ENCODE peak calls at places on chromosomes 6 and 20, in ten cellular contexts. I, W, D, K, T, U, E, H, N and L are unnamed samples.

GRCh38 chr6:57242505-57242904 is 20.4 kb upstream of the RAB23 start:
- DNase-seq in W (no peak), H (no peak), T (no peak), D (no peak), K (no peak), U (no peak), I (peak; percentile 95), E (no peak), N (no peak), L (no peak)

GRCh38 chr20:237918-238317 is 10.9 kb downstream of the DEFB129 start:
- DNase-seq in W (no peak), E (no peak), T (no peak), D (no peak), I (no peak), U (no peak), N (no peak), K (no peak), H (no peak), L (no peak)

GRCh38 chr6:165594584-165595333 is 68.3 kb downstream of the PDE10A start:
- DNase-seq in T (no peak), K (no peak), N (no peak), W (no peak), U (no peak), D (no peak), I (no peak), H (no peak), E (no peak), L (no peak)

GRCh38 chr20:51750037-51750769 is 18.0 kb downstream of the ATP9A start:
- DNase-seq in K (peak; percentile 89), I (peak; percentile 91), U (peak; percentile 98), E (no peak), T (peak; percentile 55), W (no peak), N (peak; percentile 44), D (peak; percentile 89), H (no peak), L (peak; percentile 80)

GRCh38 chr6:41976794-41977484 is 35.3 kb upstream of the CCND3 start:
- DNase-seq in U (no peak), I (peak; percentile 84), E (no peak), N (no peak), H (no peak), T (no peak), K (no peak), D (peak; percentile 31), W (no peak), L (no peak)

GRCh38 chr6:89378628-89379027 is 26.1 kb upstream of the UBE2J1 start:
- DNase-seq in N (no peak), I (no peak), D (no peak), W (no peak), E (no peak), T (no peak), U (no peak), K (no peak), H (no peak), L (no peak)

GRCh38 chr6:151870375-151870774 is 62.9 kb downstream of the ESR1 start:
- DNase-seq in E (no peak), H (no peak), D (no peak), U (no peak), T (no peak), I (no peak), N (no peak), K (no peak), W (no peak), L (no peak)

GRCh38 chr6:7107578-7108195 is at the start of gene RREB1:
- DNase-seq in U (peak; percentile 78), W (peak; percentile 60), N (peak; percentile 57), H (peak; percentile 50), D (peak; percentile 72), I (peak; percentile 40), K (peak; percentile 67), E (peak; percentile 50), T (peak; percentile 70), L (peak; percentile 81)

GRCh38 chr20:59671661-59672471 is 67.5 kb downstream of the PHACTR3 start:
- DNase-seq in W (no peak), N (no peak), K (no peak), E (no peak), I (no peak), T (no peak), D (no peak), H (no peak), U (no peak), L (peak; percentile 46)

GRCh38 chr20:63736893-63737689 is 627 bp downstream of the LIME1 start:
- DNase-seq in K (peak; percentile 54), N (no peak), D (no peak), E (no peak), H (peak; percentile 63), I (no peak), T (no peak), W (peak; percentile 74), U (peak; percentile 28), L (no peak)

DNA sequence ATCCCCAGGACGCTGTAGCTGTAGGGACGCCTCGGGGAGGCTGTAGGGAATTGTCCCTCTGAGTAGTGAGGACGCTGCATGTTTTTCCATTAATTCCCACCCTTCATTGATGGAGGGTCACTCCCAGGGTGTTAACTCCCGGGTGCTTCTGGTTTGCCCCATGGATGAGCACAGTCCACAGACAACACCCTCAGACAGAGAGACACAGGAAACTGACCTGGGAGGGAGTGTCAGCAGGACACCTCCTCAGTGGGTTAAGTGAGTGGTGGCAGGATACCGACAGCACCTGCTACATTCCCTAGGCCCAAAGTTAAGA is 53.5 kb downstream of the LINC00237 start:
- DNase-seq in H (no peak), D (no peak), W (no peak), E (no peak), N (no peak), T (no peak), I (no peak), U (no peak), K (no peak), L (no peak)
- H3K27ac ChIP-seq in H (no peak overlapping the region), D (no peak overlapping the region), W (no peak overlapping the region), E (no peak overlapping the region), N (no peak overlapping the region), T (no peak overlapping the region), I (no peak overlapping the region), U (no peak overlapping the region), K (no peak overlapping the region), L (no peak overlapping the region)

DNA sequence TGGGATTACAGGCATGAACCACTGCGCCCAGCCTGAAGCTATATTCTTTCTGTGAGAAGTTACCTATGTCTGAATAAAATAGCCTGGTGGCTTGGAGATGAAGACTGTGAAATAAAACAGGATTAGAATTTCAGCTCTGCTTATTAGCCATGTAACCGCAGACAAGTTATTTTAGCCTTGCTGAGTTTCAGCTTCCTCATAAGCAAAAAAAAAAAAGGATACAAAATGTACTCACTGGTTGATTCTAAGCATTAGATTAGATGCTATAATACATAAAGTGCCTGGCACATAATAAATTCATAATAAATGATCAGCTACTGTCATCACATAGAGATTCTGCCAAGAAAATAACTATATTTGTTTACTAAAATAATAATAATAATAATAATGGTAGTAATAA is 98.8 kb downstream of the EPB41L2 start:
- DNase-seq in E (no peak), K (no peak), T (no peak), H (no peak), D (no peak), U (no peak), N (no peak), I (no peak), W (no peak), L (no peak)
- H3K4me1 ChIP-seq in E (no peaks in the 10 kb centered on the region), K (peaks cover 33% of the 10 kb centered on the region), T (peaks cover 34% of the 10 kb centered on the region), H (no peaks in the 10 kb centered on the region), D (no peaks in the 10 kb centered on the region), U (peaks cover 12% of the 10 kb centered on the region), N (peaks cover 75% of the 10 kb centered on the region), I (peaks cover 15% of the 10 kb centered on the region), W (no peaks in the 10 kb centered on the region), L (peaks cover 29% of the 10 kb centered on the region)

DNA sequence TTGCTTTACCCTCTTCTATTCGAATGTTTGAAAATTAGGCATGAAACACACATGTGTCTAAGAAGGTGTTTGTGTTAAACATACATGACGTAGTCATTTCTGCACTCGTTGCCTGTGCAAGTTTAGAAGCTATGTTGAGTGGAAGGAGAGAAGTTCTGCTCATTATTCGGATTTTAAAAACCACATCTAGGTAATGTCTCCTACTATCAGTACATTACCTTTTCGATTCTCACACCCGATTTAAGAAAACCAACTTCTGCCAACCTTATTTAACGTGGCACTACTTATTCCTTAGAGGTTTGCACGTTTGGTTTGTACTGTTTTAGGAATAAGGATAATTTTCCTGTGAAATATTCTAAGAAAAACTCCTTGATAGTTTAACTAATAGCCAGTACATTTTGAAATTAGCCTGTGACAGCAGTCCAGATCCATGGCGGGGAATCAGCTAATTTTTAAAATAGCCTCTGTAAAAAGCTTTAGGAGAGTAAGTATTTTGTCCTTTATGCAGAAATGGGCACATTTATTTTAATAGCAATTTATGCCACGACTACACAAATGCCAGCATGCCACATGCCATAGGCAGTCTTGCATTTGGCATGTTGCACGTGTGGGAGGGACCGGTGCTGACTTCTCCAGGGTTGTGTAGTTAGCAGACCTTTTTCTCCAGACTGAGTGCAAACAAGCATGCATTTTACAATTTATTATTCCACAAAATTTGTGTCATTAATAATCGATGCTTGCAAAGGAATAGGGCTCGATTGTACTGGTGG is 6.1 kb downstream of the FOXC1 start:
- DNase-seq in U (no peak), E (no peak), D (no peak), T (no peak), H (no peak), N (no peak), K (no peak), W (no peak), I (no peak), L (no peak)
- H3K27me3 ChIP-seq in U (peaks cover 42% of the 10 kb centered on the region), E (peaks cover 71% of the 10 kb centered on the region), D (peaks cover 25% of the 10 kb centered on the region), T (peaks cover 99% of the 10 kb centered on the region), H (peaks cover 61% of the 10 kb centered on the region), N (peaks cover 100% of the 10 kb centered on the region), K (peaks cover 100% of the 10 kb centered on the region), W (peaks cover 28% of the 10 kb centered on the region), I (peaks cover 38% of the 10 kb centered on the region), L (peaks cover 27% of the 10 kb centered on the region)

DNA sequence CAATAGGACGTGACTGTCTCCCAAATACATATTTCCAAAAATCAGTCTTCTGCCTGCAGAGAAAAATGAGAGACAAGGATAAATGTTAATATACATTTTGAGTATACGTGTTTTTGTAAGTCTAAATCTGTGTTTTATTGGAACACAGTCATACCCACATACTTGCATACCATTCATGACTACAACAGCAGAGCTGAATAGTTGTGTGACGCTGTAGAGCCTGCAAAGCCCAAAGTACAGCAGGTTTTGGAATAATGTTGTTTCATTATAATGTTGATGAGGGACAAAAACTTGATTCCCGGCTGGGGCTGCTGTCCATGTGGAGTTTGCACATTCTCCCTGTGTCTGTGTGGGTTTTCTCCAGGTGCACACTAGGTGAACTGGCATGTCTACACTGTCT is 23.8 kb upstream of the FBXO9 start:
- DNase-seq in U (no peak), E (no peak), D (no peak), N (no peak), T (no peak), W (no peak), I (peak; percentile 87), H (no peak), K (no peak), L (no peak)
- H3K27ac ChIP-seq in U (peak overlapping the region; percentile 36), E (no peak overlapping the region), D (peak overlapping the region; percentile 79), N (peak overlapping the region; percentile 29), T (peak overlapping the region; percentile 78), W (no peak overlapping the region), I (peak overlapping the region; percentile 97), H (no peak overlapping the region), K (no peak overlapping the region), L (no peak overlapping the region)